ENCODE peak calls at places on chromosomes 7 and 10, in eight cellular contexts. One of them, this sample, is unnamed.

GRCh38 chr7:117771756-117772155 is 101.5 kb downstream of the CTTNBP2 start:
- DNase-seq in tibial artery: no peak
- DNase-seq in neuronal stem cell: no peak
- DNase-seq in bronchial epithelial cell: no peak
- DNase-seq in left ventricle myocardium inferior: no peak
- DNase-seq in BJ: no peak
- DNase-seq in heart left ventricle: no peak
- DNase-seq in ovary: no peak
- DNase-seq in this sample: no peak

GRCh38 chr10:104345941-104346340 is 7.7 kb upstream of the ITPRIP start:
- DNase-seq in tibial artery: no peak
- DNase-seq in neuronal stem cell: no peak
- DNase-seq in bronchial epithelial cell: no peak
- DNase-seq in left ventricle myocardium inferior: no peak
- DNase-seq in BJ: no peak
- DNase-seq in heart left ventricle: no peak
- DNase-seq in ovary: no peak
- DNase-seq in this sample: no peak

GRCh38 chr7:24898691-24899090 is 81.3 kb downstream of the OSBPL3 start:
- DNase-seq in tibial artery: no peak
- DNase-seq in neuronal stem cell: no peak
- DNase-seq in bronchial epithelial cell: peak; percentile 76
- DNase-seq in left ventricle myocardium inferior: no peak
- DNase-seq in BJ: no peak
- DNase-seq in heart left ventricle: no peak
- DNase-seq in ovary: no peak
- DNase-seq in this sample: no peak

GRCh38 chr10:69316313-69317059 is 38.2 kb downstream of the HK1 start:
- DNase-seq in tibial artery: no peak
- DNase-seq in neuronal stem cell: no peak
- DNase-seq in bronchial epithelial cell: peak; percentile 62
- DNase-seq in left ventricle myocardium inferior: no peak
- DNase-seq in BJ: no peak
- DNase-seq in heart left ventricle: peak; percentile 50
- DNase-seq in ovary: no peak
- DNase-seq in this sample: peak; percentile 81

GRCh38 chr7:117129538-117129955 is 176.2 kb downstream of the ST7 start:
- DNase-seq in tibial artery: no peak
- DNase-seq in neuronal stem cell: no peak
- DNase-seq in bronchial epithelial cell: no peak
- DNase-seq in left ventricle myocardium inferior: no peak
- DNase-seq in BJ: no peak
- DNase-seq in heart left ventricle: peak; percentile 24
- DNase-seq in ovary: no peak
- DNase-seq in this sample: no peak

GRCh38 chr7:100490483-100491191 is 6.9 kb downstream of the NYAP1 start:
- DNase-seq in tibial artery: no peak
- DNase-seq in neuronal stem cell: no peak
- DNase-seq in bronchial epithelial cell: no peak
- DNase-seq in left ventricle myocardium inferior: no peak
- DNase-seq in BJ: no peak
- DNase-seq in heart left ventricle: no peak
- DNase-seq in ovary: no peak
- DNase-seq in this sample: no peak

GRCh38 chr10:97333601-97334369 is 744 bp downstream of the FRAT2 start:
- DNase-seq in tibial artery: peak; percentile 74
- DNase-seq in neuronal stem cell: no peak
- DNase-seq in bronchial epithelial cell: no peak
- DNase-seq in left ventricle myocardium inferior: peak; percentile 59
- DNase-seq in BJ: no peak
- DNase-seq in heart left ventricle: peak; percentile 64
- DNase-seq in ovary: peak; percentile 59
- DNase-seq in this sample: peak; percentile 53

GRCh38 chr10:132282667-132283603 is 24.8 kb downstream of the STK32C start:
- DNase-seq in tibial artery: no peak
- DNase-seq in neuronal stem cell: no peak
- DNase-seq in bronchial epithelial cell: no peak
- DNase-seq in left ventricle myocardium inferior: no peak
- DNase-seq in BJ: no peak
- DNase-seq in heart left ventricle: no peak
- DNase-seq in ovary: peak; percentile 24
- DNase-seq in this sample: no peak

GRCh38 chr7:91784469-91784868 is 96.0 kb downstream of the MTERF1 start:
- DNase-seq in tibial artery: no peak
- DNase-seq in neuronal stem cell: no peak
- DNase-seq in bronchial epithelial cell: peak; percentile 80
- DNase-seq in left ventricle myocardium inferior: no peak
- DNase-seq in BJ: peak; percentile 8
- DNase-seq in heart left ventricle: no peak
- DNase-seq in ovary: no peak
- DNase-seq in this sample: no peak

GRCh38 chr10:101938316-101939272 is 95.0 kb upstream of the KCNIP2 start:
- DNase-seq in tibial artery: no peak
- DNase-seq in neuronal stem cell: no peak
- DNase-seq in bronchial epithelial cell: peak; percentile 77
- DNase-seq in left ventricle myocardium inferior: no peak
- DNase-seq in BJ: peak; percentile 71
- DNase-seq in heart left ventricle: no peak
- DNase-seq in ovary: no peak
- DNase-seq in this sample: peak; percentile 71
- H3K4me3 ChIP-seq in tibial artery: no peak overlapping the region
- H3K4me3 ChIP-seq in neuronal stem cell: no peak overlapping the region
- H3K4me3 ChIP-seq in bronchial epithelial cell: no peak overlapping the region
- H3K4me3 ChIP-seq in left ventricle myocardium inferior: peak overlapping the region; percentile 52
- H3K4me3 ChIP-seq in BJ: no peak overlapping the region
- H3K4me3 ChIP-seq in heart left ventricle: peak overlapping the region; percentile 36
- H3K4me3 ChIP-seq in ovary: no peak overlapping the region
- H3K4me3 ChIP-seq in this sample: no peak overlapping the region

GRCh38 chr10:6469661-6470060 is 110.4 kb downstream of the PRKCQ start:
- DNase-seq in tibial artery: no peak
- DNase-seq in neuronal stem cell: no peak
- DNase-seq in bronchial epithelial cell: no peak
- DNase-seq in left ventricle myocardium inferior: no peak
- DNase-seq in BJ: no peak
- DNase-seq in heart left ventricle: no peak
- DNase-seq in ovary: no peak
- DNase-seq in this sample: no peak

GRCh38 chr10:6473430-6473829 is 106.6 kb downstream of the PRKCQ start:
- DNase-seq in tibial artery: no peak
- DNase-seq in neuronal stem cell: no peak
- DNase-seq in bronchial epithelial cell: no peak
- DNase-seq in left ventricle myocardium inferior: no peak
- DNase-seq in BJ: no peak
- DNase-seq in heart left ventricle: no peak
- DNase-seq in ovary: no peak
- DNase-seq in this sample: no peak

GRCh38 chr10:6470894-6471618 is 109.0 kb downstream of the PRKCQ start:
- DNase-seq in tibial artery: no peak
- DNase-seq in neuronal stem cell: no peak
- DNase-seq in bronchial epithelial cell: no peak
- DNase-seq in left ventricle myocardium inferior: no peak
- DNase-seq in BJ: no peak
- DNase-seq in heart left ventricle: no peak
- DNase-seq in ovary: no peak
- DNase-seq in this sample: no peak

GRCh38 chr10:6476989-6477388 is 103.1 kb downstream of the PRKCQ start:
- DNase-seq in tibial artery: no peak
- DNase-seq in neuronal stem cell: no peak
- DNase-seq in bronchial epithelial cell: peak; percentile 82
- DNase-seq in left ventricle myocardium inferior: no peak
- DNase-seq in BJ: no peak
- DNase-seq in heart left ventricle: no peak
- DNase-seq in ovary: no peak
- DNase-seq in this sample: no peak

DNA sequence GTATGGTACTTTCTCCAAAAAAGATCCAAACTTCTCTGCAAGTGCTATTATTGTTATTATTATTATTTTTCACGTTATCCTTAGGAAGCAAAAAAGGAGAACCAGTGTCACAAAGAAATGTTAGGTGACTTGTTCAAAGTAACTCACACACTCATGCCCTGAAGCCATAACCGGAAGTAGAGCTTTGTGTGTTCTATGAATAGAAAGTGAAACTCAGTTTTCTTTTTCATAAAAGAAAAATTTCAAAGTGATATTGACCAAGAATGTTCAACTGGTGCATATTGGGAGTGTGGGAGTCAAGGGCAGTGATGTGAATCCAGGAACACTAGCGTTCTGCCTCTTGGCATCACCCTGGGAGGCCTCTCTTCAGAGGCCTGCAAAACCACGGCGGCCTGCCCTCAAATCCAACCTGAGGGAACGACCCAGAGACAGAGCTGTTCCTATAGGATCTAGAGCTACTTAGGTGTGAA is 106.1 kb downstream of the PRKCQ start:
- DNase-seq in tibial artery: no peak
- DNase-seq in neuronal stem cell: no peak
- DNase-seq in bronchial epithelial cell: peak; percentile 16
- DNase-seq in left ventricle myocardium inferior: no peak
- DNase-seq in BJ: no peak
- DNase-seq in heart left ventricle: no peak
- DNase-seq in ovary: no peak
- DNase-seq in this sample: no peak
- H3K36me3 ChIP-seq in tibial artery: no peaks in the 10 kb centered on the region
- H3K36me3 ChIP-seq in neuronal stem cell: no peaks in the 10 kb centered on the region
- H3K36me3 ChIP-seq in bronchial epithelial cell: no peaks in the 10 kb centered on the region
- H3K36me3 ChIP-seq in left ventricle myocardium inferior: no peaks in the 10 kb centered on the region
- H3K36me3 ChIP-seq in BJ: no peaks in the 10 kb centered on the region
- H3K36me3 ChIP-seq in heart left ventricle: no peaks in the 10 kb centered on the region
- H3K36me3 ChIP-seq in ovary: no peaks in the 10 kb centered on the region
- H3K36me3 ChIP-seq in this sample: no peaks in the 10 kb centered on the region

GRCh38 chr10:133528845-133529575 is 1.8 kb downstream of the CYP2E1 start:
- DNase-seq in tibial artery: no peak
- DNase-seq in neuronal stem cell: no peak
- DNase-seq in bronchial epithelial cell: no peak
- DNase-seq in left ventricle myocardium inferior: no peak
- DNase-seq in BJ: no peak
- DNase-seq in heart left ventricle: no peak
- DNase-seq in ovary: peak; percentile 44
- DNase-seq in this sample: no peak

GRCh38 chr10:133528296-133528844 is 1.2 kb downstream of the CYP2E1 start:
- DNase-seq in tibial artery: no peak
- DNase-seq in neuronal stem cell: no peak
- DNase-seq in bronchial epithelial cell: no peak
- DNase-seq in left ventricle myocardium inferior: no peak
- DNase-seq in BJ: no peak
- DNase-seq in heart left ventricle: no peak
- DNase-seq in ovary: no peak
- DNase-seq in this sample: no peak

GRCh38 chr10:133530506-133530905 is 3.3 kb downstream of the CYP2E1 start:
- DNase-seq in tibial artery: no peak
- DNase-seq in neuronal stem cell: no peak
- DNase-seq in bronchial epithelial cell: no peak
- DNase-seq in left ventricle myocardium inferior: no peak
- DNase-seq in BJ: no peak
- DNase-seq in heart left ventricle: no peak
- DNase-seq in ovary: no peak
- DNase-seq in this sample: no peak

GRCh38 chr10:133527779-133528271 is 662 bp downstream of the CYP2E1 start:
- DNase-seq in tibial artery: no peak
- DNase-seq in neuronal stem cell: no peak
- DNase-seq in bronchial epithelial cell: peak; percentile 5
- DNase-seq in left ventricle myocardium inferior: no peak
- DNase-seq in BJ: no peak
- DNase-seq in heart left ventricle: no peak
- DNase-seq in ovary: no peak
- DNase-seq in this sample: no peak

GRCh38 chr10:133529576-133529946 is 2.4 kb downstream of the CYP2E1 start:
- DNase-seq in tibial artery: no peak
- DNase-seq in neuronal stem cell: no peak
- DNase-seq in bronchial epithelial cell: no peak
- DNase-seq in left ventricle myocardium inferior: no peak
- DNase-seq in BJ: no peak
- DNase-seq in heart left ventricle: no peak
- DNase-seq in ovary: no peak
- DNase-seq in this sample: no peak
- H3K4me3 ChIP-seq in tibial artery: no peak overlapping the region
- H3K4me3 ChIP-seq in neuronal stem cell: no peak overlapping the region
- H3K4me3 ChIP-seq in bronchial epithelial cell: no peak overlapping the region
- H3K4me3 ChIP-seq in left ventricle myocardium inferior: peak overlapping the region; percentile 58
- H3K4me3 ChIP-seq in BJ: no peak overlapping the region
- H3K4me3 ChIP-seq in heart left ventricle: no peak overlapping the region
- H3K4me3 ChIP-seq in ovary: no peak overlapping the region
- H3K4me3 ChIP-seq in this sample: no peak overlapping the region

DNA sequence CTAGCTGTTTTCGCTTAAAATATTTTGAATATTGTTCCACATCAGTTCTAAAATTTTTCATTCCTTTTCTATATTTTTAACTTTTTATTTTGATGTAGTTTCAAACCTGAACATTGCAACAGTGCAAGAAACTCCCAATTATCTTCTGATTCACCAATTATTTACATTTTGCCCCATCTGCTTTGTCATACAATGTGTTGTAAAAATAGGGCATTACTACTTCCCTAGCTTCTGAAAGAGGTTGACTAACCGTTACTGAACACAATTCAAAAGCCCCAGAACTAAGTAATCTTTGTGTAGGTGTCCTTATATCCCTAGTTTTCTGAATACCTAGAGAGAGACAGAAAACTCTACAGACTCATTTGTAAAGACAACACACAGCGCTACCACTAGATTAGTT is 86.7 kb downstream of the AVL9 start:
- DNase-seq in tibial artery: no peak
- DNase-seq in neuronal stem cell: no peak
- DNase-seq in bronchial epithelial cell: no peak
- DNase-seq in left ventricle myocardium inferior: no peak
- DNase-seq in BJ: no peak
- DNase-seq in heart left ventricle: no peak
- DNase-seq in ovary: no peak
- DNase-seq in this sample: no peak
- H3K36me3 ChIP-seq in tibial artery: peaks cover 92% of the 10 kb centered on the region
- H3K36me3 ChIP-seq in neuronal stem cell: peaks cover 92% of the 10 kb centered on the region
- H3K36me3 ChIP-seq in bronchial epithelial cell: peaks cover 7% of the 10 kb centered on the region
- H3K36me3 ChIP-seq in left ventricle myocardium inferior: peaks cover 84% of the 10 kb centered on the region
- H3K36me3 ChIP-seq in BJ: peaks cover 4% of the 10 kb centered on the region
- H3K36me3 ChIP-seq in heart left ventricle: peaks cover 83% of the 10 kb centered on the region
- H3K36me3 ChIP-seq in ovary: no peaks in the 10 kb centered on the region
- H3K36me3 ChIP-seq in this sample: peaks cover 53% of the 10 kb centered on the region

DNA sequence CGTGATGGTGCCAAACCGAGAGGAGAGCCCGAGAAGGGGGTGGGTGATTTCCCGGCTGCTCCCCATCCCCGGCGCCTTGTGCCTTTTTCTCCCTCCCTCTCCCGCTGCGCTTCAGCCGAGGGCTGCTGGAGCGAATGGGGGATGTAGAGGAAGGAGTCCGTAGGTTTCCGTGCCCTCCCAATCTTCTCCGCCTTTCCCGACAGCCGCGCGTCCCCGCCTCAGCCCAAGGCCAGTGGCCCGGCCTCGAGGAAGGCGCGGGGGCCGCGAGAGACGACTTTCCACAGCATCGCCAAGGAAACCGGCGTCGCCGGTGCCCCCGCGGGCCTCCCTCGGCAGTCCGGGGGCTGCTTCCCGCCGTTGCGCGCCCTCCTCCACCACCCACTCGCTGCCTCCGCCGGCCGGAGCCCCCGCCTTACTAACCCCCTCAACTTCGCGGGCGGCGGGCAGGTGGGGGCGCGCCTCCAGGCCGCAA is 1.2 kb downstream of the EGR2 start:
- DNase-seq in tibial artery: no peak
- DNase-seq in neuronal stem cell: peak; percentile 18
- DNase-seq in bronchial epithelial cell: no peak
- DNase-seq in left ventricle myocardium inferior: no peak
- DNase-seq in BJ: no peak
- DNase-seq in heart left ventricle: no peak
- DNase-seq in ovary: no peak
- DNase-seq in this sample: no peak
- H3K4me3 ChIP-seq in tibial artery: peak overlapping the region; percentile 70
- H3K4me3 ChIP-seq in neuronal stem cell: peak overlapping the region; percentile 65
- H3K4me3 ChIP-seq in bronchial epithelial cell: peak overlapping the region; percentile 51
- H3K4me3 ChIP-seq in left ventricle myocardium inferior: peak overlapping the region; percentile 87
- H3K4me3 ChIP-seq in BJ: peak overlapping the region; percentile 59
- H3K4me3 ChIP-seq in heart left ventricle: peak overlapping the region; percentile 82
- H3K4me3 ChIP-seq in ovary: peak overlapping the region; percentile 81
- H3K4me3 ChIP-seq in this sample: peak overlapping the region; percentile 65